ENCODE peak calls at places on chromosomes 2 and 18, in ten cellular contexts. G, Y, I, V, D, C, K, P, H and A are unnamed samples.

GRCh38 chr2:237691200-237691907 is 64.0 kb downstream of the LRRFIP1 start:
- DNase-seq in G (no peak), Y (no peak), I (peak; percentile 32), V (no peak), D (peak; percentile 80), C (no peak), K (peak; percentile 83), P (no peak), H (peak; percentile 70), A (no peak)

GRCh38 chr2:174485763-174486613 is 841 bp downstream of the GPR155 start:
- DNase-seq in G (peak; percentile 83), Y (no peak), I (no peak), V (no peak), D (peak; percentile 85), C (peak; percentile 23), K (peak; percentile 46), P (no peak), H (peak; percentile 65), A (no peak)

GRCh38 chr2:98617149-98617548 is 8.8 kb downstream of the UNC50 start:
- DNase-seq in G (no peak), Y (no peak), I (no peak), V (no peak), D (no peak), C (no peak), K (no peak), P (no peak), H (no peak), A (no peak)

GRCh38 chr18:43919565-43919964 is 642.3 kb upstream of the SYT4 start:
- DNase-seq in G (no peak), Y (no peak), I (no peak), V (no peak), D (no peak), C (no peak), K (no peak), P (no peak), H (no peak), A (no peak)

GRCh38 chr2:171411791-171412483 is 21.9 kb downstream of the METTL8 start:
- DNase-seq in G (peak; percentile 25), Y (no peak), I (no peak), V (no peak), D (no peak), C (no peak), K (no peak), P (no peak), H (no peak), A (no peak)

GRCh38 chr2:84919885-84920580 is 14.6 kb downstream of the TMSB10 start:
- DNase-seq in G (no peak), Y (peak; percentile 96), I (no peak), V (peak; percentile 47), D (no peak), C (peak; percentile 62), K (no peak), P (no peak), H (peak; percentile 50), A (no peak)

GRCh38 chr2:100606740-100607343 is 44.0 kb downstream of the PDCL3 start:
- DNase-seq in G (peak; percentile 4), Y (peak; percentile 47), I (no peak), V (no peak), D (peak; percentile 62), C (peak; percentile 26), K (peak; percentile 75), P (no peak), H (peak; percentile 73), A (no peak)

GRCh38 chr2:226690471-226691024 is 109.1 kb downstream of the IRS1 start:
- DNase-seq in G (no peak), Y (no peak), I (no peak), V (no peak), D (no peak), C (peak; percentile 39), K (no peak), P (no peak), H (no peak), A (no peak)

GRCh38 chr2:190486037-190486623 is 48.4 kb downstream of the NEMP2 start:
- DNase-seq in G (no peak), Y (peak; percentile 27), I (no peak), V (no peak), D (no peak), C (no peak), K (no peak), P (no peak), H (no peak), A (no peak)